ENCODE peak calls at places on chromosome 7, in five cellular contexts. I is IMR-90, R is GM23248, G is GM12878, W is astrocyte. K is an unnamed sample. For H3K27me3, the result is how much of the 10 kb centered on the place peaks cover.

GRCh38 chr7:116234517-116235200 is 24.3 kb downstream of the TES start:
- DNase-seq in I (no peak), R (no peak), G (no peak), W (no peak), K (no peak)

GRCh38 chr7:103781409-103781808 is 208.0 kb downstream of the RELN start:
- DNase-seq in I (no peak), R (no peak), G (no peak), W (no peak), K (no peak)

GRCh38 chr7:130290745-130291144 is 2.2 kb upstream of the CPA4 start:
- DNase-seq in I (peak), R (peak), G (no peak), W (peak), K (peak)

GRCh38 chr7:158255156-158255555 is 332.5 kb downstream of the PTPRN2 start:
- DNase-seq in I (no peak), R (no peak), G (no peak), W (no peak), K (no peak)

GRCh38 chr7:81273601-81274397 is 354.9 kb upstream of the SEMA3C start:
- DNase-seq in I (no peak), R (no peak), G (no peak), W (no peak), K (no peak)

GRCh38 chr7:44431091-44431608 is 59.3 kb downstream of the NUDCD3 start:
- DNase-seq in I (peak), R (no peak), G (no peak), W (no peak), K (no peak)

GRCh38 chr7:150799741-150800575 is at the start of gene TMEM176B:
- DNase-seq in I (no peak), R (no peak), G (no peak), W (no peak), K (no peak)

GRCh38 chr7:74029094-74029785 is 1.3 kb downstream of the ELN start:
- DNase-seq in I (no peak), R (no peak), G (no peak), W (no peak), K (no peak)

GRCh38 chr7:156993021-156993924 is 17.2 kb downstream of the MNX1 start:
- DNase-seq in I (no peak), R (no peak), G (no peak), W (peak), K (no peak)

GRCh38 chr7:49400891-49401550 is 372.4 kb upstream of the VWC2 start:
- DNase-seq in I (no peak), R (no peak), G (no peak), W (peak), K (peak)

GRCh38 chr7:93914581-93915066 is 6.9 kb upstream of the GNG11 start:
- DNase-seq in I (peak), R (peak), G (no peak), W (peak), K (peak)

GRCh38 chr7:74627699-74628411 is 29.7 kb upstream of the GTF2I start:
- DNase-seq in I (peak), R (peak), G (no peak), W (no peak), K (no peak)

GRCh38 chr7:68770649-68771048 is 827.6 kb upstream of the AUTS2 start:
- DNase-seq in I (no peak), R (peak), G (no peak), W (no peak), K (no peak)

GRCh38 chr7:117941138-117941810 is 68.0 kb upstream of the CTTNBP2 start:
- DNase-seq in I (peak), R (peak), G (no peak), W (no peak), K (no peak)

GRCh38 chr7:25597881-25598456 is 369.7 kb upstream of the NPVF start:
- DNase-seq in I (no peak), R (no peak), G (no peak), W (no peak), K (no peak)

GRCh38 chr7:77537595-77538185 is 595 bp downstream of the PTPN12 start:
- DNase-seq in I (no peak), R (peak), G (no peak), W (peak), K (no peak)

GRCh38 chr7:362416-363096 is 72.6 kb downstream of the FOXL3 start:
- DNase-seq in I (peak), R (peak), G (no peak), W (no peak), K (no peak)

GRCh38 chr7:136677456-136678365 is 190.7 kb upstream of the CHRM2 start:
- DNase-seq in I (peak), R (peak), G (no peak), W (peak), K (peak)

GRCh38 chr7:155204744-155205367 is 92.8 kb upstream of the INSIG1 start:
- DNase-seq in I (no peak), R (no peak), G (no peak), W (no peak), K (no peak)

GRCh38 chr7:45591101-45591906 is 17.1 kb downstream of the ADCY1 start:
- DNase-seq in I (no peak), R (no peak), G (no peak), W (no peak), K (no peak)

GRCh38 chr7:71566991-71567390 is 435.0 kb downstream of the GALNT17 start:
- DNase-seq in I (no peak), R (no peak), G (no peak), W (no peak), K (no peak)

GRCh38 chr7:114243646-114244045 is 171.0 kb upstream of the FOXP2 start:
- DNase-seq in I (no peak), R (no peak), G (no peak), W (peak), K (no peak)

GRCh38 chr7:106542550-106543220 is 118.3 kb downstream of the CCDC71L start:
- DNase-seq in I (peak), R (peak), G (peak), W (peak), K (peak)

GRCh38 chr7:12111461-12112405 is 99.4 kb upstream of the TMEM106B start:
- DNase-seq in I (no peak), R (peak), G (no peak), W (peak), K (no peak)

GRCh38 chr7:151379534-151380198 is 30.2 kb downstream of the WDR86 start:
- DNase-seq in I (no peak), R (no peak), G (no peak), W (no peak), K (no peak)

GRCh38 chr7:32957326-32958045 is at the start of gene FKBP9:
- DNase-seq in I (peak), R (peak), G (no peak), W (peak), K (peak)

GRCh38 chr7:129664029-129665012 is 52.8 kb downstream of the NRF1 start:
- DNase-seq in I (peak), R (peak), G (peak), W (peak), K (peak)

GRCh38 chr7:42237162-42237821 is at the start of gene GLI3:
- DNase-seq in I (peak), R (peak), G (no peak), W (peak), K (peak)

GRCh38 chr7:138980575-138981285 is 459 bp downstream of the KIAA1549 start:
- DNase-seq in I (no peak), R (peak), G (no peak), W (no peak), K (peak)

GRCh38 chr7:137882261-137882668 is 35.5 kb upstream of the DGKI start:
- DNase-seq in I (peak), R (peak), G (peak), W (peak), K (peak)

GRCh38 chr7:129452589-129453231 is 18.5 kb downstream of the STRIP2 start:
- DNase-seq in I (no peak), R (no peak), G (no peak), W (no peak), K (peak)

GRCh38 chr7:130891254-130892094 is 157.5 kb upstream of the KLF14 start:
- DNase-seq in I (peak), R (peak), G (no peak), W (peak), K (peak)

GRCh38 chr7:24730018-24730369 is 27.3 kb downstream of the GSDME start:
- DNase-seq in I (no peak), R (no peak), G (no peak), W (no peak), K (peak)

GRCh38 chr7:9488555-9488954 is 1055.1 kb downstream of the NXPH1 start:
- DNase-seq in I (peak), R (peak), G (no peak), W (peak), K (peak)

GRCh38 chr7:107850221-107850620 is 40.8 kb upstream of the DLD start:
- DNase-seq in I (no peak), R (no peak), G (no peak), W (no peak), K (no peak)
- H3K27me3 ChIP-seq in I (under half), R (under half), G (under half), W (under half), K (under half)

GRCh38 chr7:142440219-142441073 is 182.6 kb upstream of the PRSS58 start:
- DNase-seq in I (peak), R (peak), G (no peak), W (peak), K (peak)
- H2AFZ ChIP-seq in I (peak), R (peak), G (no peak), W (peak), K (no peak)

GRCh38 chr7:27150568-27151340 is 1.6 kb downstream of the HOXA3 start:
- DNase-seq in I (peak), R (peak), G (no peak), W (no peak), K (peak)

GRCh38 chr7:27148031-27148775 is 629 bp upstream of the HOXA6 start:
- DNase-seq in I (no peak), R (peak), G (no peak), W (no peak), K (peak)

GRCh38 chr7:27151341-27151944 is 940 bp downstream of the HOXA3 start:
- DNase-seq in I (no peak), R (peak), G (no peak), W (no peak), K (peak)

GRCh38 chr7:27148776-27149641 is 1.4 kb upstream of the HOXA6 start:
- DNase-seq in I (no peak), R (peak), G (no peak), W (no peak), K (peak)

DNA sequence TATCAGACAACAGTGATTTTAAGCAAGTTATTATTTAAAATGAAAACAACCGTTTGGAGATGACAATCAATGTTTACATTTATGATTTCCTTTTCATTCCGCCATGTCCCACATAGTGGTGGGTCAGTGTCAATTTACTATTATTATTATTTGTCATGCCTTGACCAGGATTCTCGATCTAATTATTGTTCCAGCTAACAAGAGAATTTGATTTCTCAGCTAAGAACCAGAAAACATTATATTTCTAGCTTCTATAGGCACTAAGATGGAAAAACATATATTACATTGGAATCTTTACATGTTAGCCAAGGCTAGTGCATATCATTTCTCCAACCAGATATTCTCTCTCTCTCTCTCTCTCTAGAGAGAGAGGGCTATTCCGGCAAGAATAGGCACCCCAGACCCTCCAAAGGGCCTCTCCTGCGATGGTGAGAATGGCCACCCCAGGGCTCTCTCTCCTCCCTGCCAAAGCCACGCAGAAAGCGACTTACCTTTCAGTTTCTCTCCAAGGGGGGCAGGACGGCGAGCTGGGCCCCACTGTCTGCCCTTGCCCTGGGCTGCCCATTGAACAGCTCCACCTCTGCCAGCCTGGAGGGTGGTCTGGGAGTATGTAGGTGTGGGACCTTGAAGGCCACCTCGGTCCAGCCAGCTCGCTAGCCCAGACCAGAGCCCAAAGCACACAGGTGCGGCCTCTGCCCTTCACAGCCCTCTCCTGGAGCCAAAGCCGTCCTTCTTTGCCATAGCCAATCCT is 2.4 kb downstream of the HOXA3 start:
- DNase-seq in I (no peak), R (no peak), G (no peak), W (no peak), K (no peak)
- H3K27me3 ChIP-seq in I (under half), R (under half), G (under half), W (half or more), K (under half)

GRCh38 chr7:134514663-134515062 is 12.7 kb upstream of the AKR1B10 start:
- DNase-seq in I (peak), R (peak), G (peak), W (peak), K (peak)

GRCh38 chr7:134510646-134511045 is 16.7 kb upstream of the AKR1B10 start:
- DNase-seq in I (no peak), R (no peak), G (no peak), W (no peak), K (no peak)

GRCh38 chr7:134514106-134514505 is 13.3 kb upstream of the AKR1B10 start:
- DNase-seq in I (no peak), R (peak), G (no peak), W (no peak), K (peak)

GRCh38 chr7:134513169-134513752 is 14.1 kb upstream of the AKR1B10 start:
- DNase-seq in I (peak), R (peak), G (peak), W (no peak), K (peak)

DNA sequence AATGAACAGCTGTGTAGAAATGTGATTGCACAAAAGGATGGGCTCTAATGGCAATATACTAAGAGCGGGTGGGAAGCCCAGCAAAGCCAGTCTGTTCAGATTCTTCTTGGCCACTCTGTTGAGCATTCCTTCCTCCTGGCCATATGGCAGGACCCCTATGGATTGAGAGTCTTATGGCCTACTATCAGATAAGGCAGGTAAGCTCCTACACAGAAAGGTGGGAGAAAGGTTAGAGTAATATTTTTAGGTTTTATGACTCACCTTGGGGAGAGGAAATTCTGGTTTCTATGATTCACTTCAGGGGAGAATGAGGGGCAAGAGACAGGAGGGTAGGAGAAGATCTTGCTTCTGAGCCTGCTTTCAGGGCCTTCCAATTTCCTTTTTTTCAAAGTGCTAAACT is 15.1 kb upstream of the AKR1B10 start:
- DNase-seq in I (no peak), R (no peak), G (no peak), W (no peak), K (peak)
- H2AFZ ChIP-seq in I (no peak), R (no peak), G (no peak), W (no peak), K (no peak)

DNA sequence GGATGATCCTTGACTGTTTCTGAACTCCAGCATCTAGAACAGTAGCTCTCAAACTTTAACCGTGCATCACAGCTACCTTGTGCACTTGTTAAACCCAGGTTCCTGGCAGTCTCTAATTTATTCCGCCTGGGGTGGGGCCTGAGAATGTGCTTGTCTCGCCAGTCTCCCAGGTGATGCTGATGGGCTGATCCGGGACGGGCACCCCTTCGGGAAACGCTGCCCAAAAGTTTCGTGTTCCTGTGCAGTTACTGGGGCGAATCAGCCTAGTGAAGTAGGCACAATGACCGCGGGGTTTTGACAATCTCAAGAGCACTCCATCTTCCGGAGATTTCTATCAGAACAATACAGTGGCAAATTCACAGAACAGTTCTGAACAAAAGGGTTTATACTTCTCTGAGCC is 29.9 kb downstream of the ADCYAP1R1 start:
- DNase-seq in I (no peak), R (no peak), G (no peak), W (no peak), K (no peak)
- H3K27me3 ChIP-seq in I (under half), R (under half), G (under half), W (under half), K (under half)

DNA sequence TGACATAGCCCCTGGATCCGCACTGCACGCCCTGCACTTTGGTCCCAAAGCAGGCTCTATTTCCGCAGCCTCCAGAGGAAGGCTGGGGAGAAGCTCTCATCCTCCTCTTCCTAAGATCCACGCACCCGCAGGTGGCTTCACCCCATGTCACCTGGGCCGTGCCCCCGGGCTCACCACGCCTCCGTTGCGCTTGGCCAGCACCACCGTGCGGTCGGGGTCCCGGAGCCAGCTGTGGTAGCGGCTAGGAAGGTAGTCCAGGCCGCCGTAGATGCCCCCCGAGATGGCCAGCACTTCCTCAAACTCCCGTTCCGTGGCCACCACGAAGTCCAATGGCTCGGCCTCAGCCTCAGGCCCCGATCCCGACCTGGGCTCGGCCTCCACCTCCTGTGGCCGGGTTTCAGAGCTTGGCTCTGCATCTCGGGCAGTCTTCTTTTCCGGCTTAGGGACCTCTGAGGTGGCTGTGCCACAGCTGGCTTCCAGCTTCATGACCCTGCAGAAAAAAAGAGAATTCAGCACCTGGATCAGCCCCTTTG is 5.7 kb downstream of the NAT16 start:
- DNase-seq in I (no peak), R (no peak), G (no peak), W (no peak), K (no peak)
- H2AFZ ChIP-seq in I (peak), R (no peak), G (peak), W (no peak), K (peak)

GRCh38 chr7:1668486-1668931 is 1.6 kb upstream of the ELFN1 start:
- DNase-seq in I (no peak), R (no peak), G (no peak), W (no peak), K (no peak)
- H3K27me3 ChIP-seq in I (half or more), R (under half), G (under half), W (under half), K (under half)